ENCODE peak calls at places on chromosomes 4 and X, in five cellular contexts. L is cardiac muscle cell, D is HCT116, G is left ventricle myocardium inferior, V is PC-3. S is an unnamed sample.

GRCh38 chr4:128354205-128354821 is 66.7 kb upstream of the PGRMC2 start:
- DNase-seq in L (no peak), D (no peak), G (no peak), V (peak; percentile 54), S (peak; percentile 68)

GRCh38 chr4:18202510-18202909 is 181.0 kb upstream of the LCORL start:
- DNase-seq in L (no peak), D (no peak), G (no peak), V (no peak), S (no peak)

GRCh38 chrX:53223068-53223693 is 1.8 kb downstream of the KDM5C start:
- DNase-seq in L (peak; percentile 3), D (no peak), G (no peak), V (peak; percentile 22), S (no peak)

GRCh38 chr4:40452490-40452813 is 117.3 kb downstream of the CHRNA9 start:
- DNase-seq in L (no peak), D (no peak), G (no peak), V (no peak), S (no peak)

GRCh38 chr4:123821861-123822260 is 425.3 kb downstream of the SPRY1 start:
- DNase-seq in L (no peak), D (no peak), G (no peak), V (peak; percentile 2), S (no peak)

GRCh38 chrX:10121787-10122186 is 35.0 kb upstream of the CLCN4 start:
- DNase-seq in L (no peak), D (no peak), G (no peak), V (no peak), S (no peak)

GRCh38 chr4:91089194-91089593 is 962.0 kb downstream of the CCSER1 start:
- DNase-seq in L (no peak), D (no peak), G (no peak), V (no peak), S (no peak)

GRCh38 chrX:1493317-1493856 is 40.7 kb upstream of the ASMTL start:
- DNase-seq in L (no peak), D (no peak), G (no peak), V (no peak), S (no peak)

GRCh38 chr4:137530176-137530575 is 2.1 kb downstream of the PCDH18 start:
- DNase-seq in L (no peak), D (no peak), G (no peak), V (no peak), S (no peak)

GRCh38 chr4:178856139-178856800 is 1414.0 kb upstream of the AGA start:
- DNase-seq in L (no peak), D (no peak), G (no peak), V (no peak), S (no peak)

GRCh38 chrX:116272328-116272727 is 101.8 kb downstream of the AGTR2 start:
- DNase-seq in L (no peak), D (peak; percentile 70), G (no peak), V (peak; percentile 90), S (no peak)

GRCh38 chr4:53861856-53862610 is 202.4 kb downstream of the CHIC2 start:
- DNase-seq in L (no peak), D (no peak), G (no peak), V (peak; percentile 73), S (no peak)

GRCh38 chr4:173333658-173334084 is 487 bp downstream of the HMGB2 start:
- DNase-seq in L (peak; percentile 70), D (no peak), G (peak; percentile 68), V (peak; percentile 13), S (peak; percentile 55)

GRCh38 chr4:3111461-3111860 is 37.0 kb downstream of the HTT start:
- DNase-seq in L (no peak), D (no peak), G (no peak), V (peak; percentile 71), S (no peak)

GRCh38 chr4:136025540-136025939 is 1506.8 kb downstream of the PCDH18 start:
- DNase-seq in L (no peak), D (no peak), G (no peak), V (no peak), S (no peak)

GRCh38 chr4:123672987-123673386 is 276.4 kb downstream of the SPRY1 start:
- DNase-seq in L (no peak), D (no peak), G (no peak), V (peak; percentile 69), S (no peak)

GRCh38 chr4:5024673-5025072 is 5.4 kb upstream of the CYTL1 start:
- DNase-seq in L (no peak), D (no peak), G (no peak), V (no peak), S (no peak)

GRCh38 chrX:151977009-151977408 is 2.5 kb upstream of the GABRE start:
- DNase-seq in L (peak; percentile 34), D (no peak), G (no peak), V (no peak), S (no peak)

GRCh38 chr4:165312506-165312905 is 15.0 kb upstream of the MSMO1 start:
- DNase-seq in L (no peak), D (no peak), G (no peak), V (peak; percentile 68), S (no peak)

GRCh38 chrX:113522814-113523213 is 682.2 kb upstream of the AMOT start:
- DNase-seq in L (no peak), D (no peak), G (no peak), V (no peak), S (no peak)

GRCh38 chr4:125547842-125548241 is 233.1 kb downstream of the FAT4 start:
- DNase-seq in L (no peak), D (no peak), G (no peak), V (no peak), S (no peak)

GRCh38 chrX:3268804-3269203 is 77.6 kb downstream of the MXRA5 start:
- DNase-seq in L (no peak), D (no peak), G (no peak), V (peak; percentile 54), S (no peak)

GRCh38 chrX:7052541-7052940 is 95.0 kb upstream of the STS start:
- DNase-seq in L (no peak), D (no peak), G (no peak), V (no peak), S (no peak)

GRCh38 chrX:40010550-40011364 is 87.0 kb downstream of the BCOR start:
- DNase-seq in L (no peak), D (no peak), G (no peak), V (no peak), S (no peak)

GRCh38 chrX:149286940-149287349 is 218.2 kb downstream of the IDS start:
- DNase-seq in L (peak; percentile 43), D (peak; percentile 12), G (no peak), V (peak; percentile 52), S (peak; percentile 44)

GRCh38 chrX:18426004-18426320 is 554 bp downstream of the CDKL5 start:
- DNase-seq in L (peak; percentile 30), D (no peak), G (no peak), V (no peak), S (no peak)

GRCh38 chr4:74613266-74613665 is 168.3 kb downstream of the AREG start:
- DNase-seq in L (no peak), D (no peak), G (no peak), V (no peak), S (no peak)

GRCh38 chrX:154540897-154541535 is 5.6 kb downstream of the G6PD start:
- DNase-seq in L (no peak), D (no peak), G (no peak), V (peak; percentile 96), S (peak; percentile 72)

GRCh38 chrX:154542723-154543424 is 3.8 kb downstream of the G6PD start:
- DNase-seq in L (no peak), D (no peak), G (no peak), V (no peak), S (no peak)

GRCh38 chrX:154541896-154542722 is 4.5 kb downstream of the G6PD start:
- DNase-seq in L (no peak), D (peak; percentile 34), G (peak; percentile 73), V (peak; percentile 96), S (peak; percentile 73)

GRCh38 chrX:154539077-154539476 is 7.6 kb downstream of the G6PD start:
- DNase-seq in L (no peak), D (no peak), G (no peak), V (no peak), S (no peak)

DNA sequence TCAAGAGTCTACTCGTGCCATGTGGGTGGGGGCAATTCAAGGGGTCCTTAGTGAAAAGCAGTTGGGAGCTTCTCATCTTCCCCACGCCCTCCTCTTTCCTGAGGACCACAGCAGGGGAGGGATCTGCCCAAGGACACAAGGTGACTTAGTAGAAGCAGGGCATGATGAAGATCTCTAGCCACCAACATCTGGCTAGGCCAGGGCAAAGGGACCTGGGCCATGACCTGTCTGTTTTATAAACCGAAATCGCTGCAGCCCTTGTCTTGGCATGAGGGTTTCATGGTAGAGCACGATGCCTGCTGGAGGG is 5.1 kb downstream of the G6PD start:
- DNase-seq in L (no peak), D (no peak), G (no peak), V (no peak), S (no peak)
- H3K27ac ChIP-seq in L (no peak overlapping the region), D (peak overlapping the region; percentile 79), G (peak overlapping the region; percentile 67), V (peak overlapping the region; percentile 96), S (peak overlapping the region; percentile 85)

GRCh38 chr4:104878936-104879335 is 267.7 kb upstream of the TET2 start:
- DNase-seq in L (no peak), D (no peak), G (no peak), V (no peak), S (no peak)

GRCh38 chr4:104879854-104880253 is 266.8 kb upstream of the TET2 start:
- DNase-seq in L (no peak), D (no peak), G (no peak), V (no peak), S (no peak)

GRCh38 chr4:104879367-104879766 is 267.3 kb upstream of the TET2 start:
- DNase-seq in L (no peak), D (no peak), G (no peak), V (peak; percentile 59), S (no peak)
- H3K4me3 ChIP-seq in L (no peak overlapping the region), D (no peak overlapping the region), G (no peak overlapping the region), V (no peak overlapping the region), S (no peak overlapping the region)

GRCh38 chr4:117447925-117448324 is 362.5 kb upstream of the TRAM1L1 start:
- DNase-seq in L (no peak), D (no peak), G (no peak), V (no peak), S (no peak)
- TF ChIP-seq CTCF in L (no peak), D (peak; percentile 28), G (no peak), V (peak; percentile 48), S (no peak)

GRCh38 chr4:1291996-1292702 is 2.5 kb downstream of the MAEA start:
- DNase-seq in L (no peak), D (no peak), G (no peak), V (no peak), S (peak; percentile 13)

GRCh38 chr4:1294424-1294823 is 4.7 kb downstream of the MAEA start:
- DNase-seq in L (no peak), D (no peak), G (no peak), V (no peak), S (no peak)

GRCh38 chr4:1293981-1294380 is 4.3 kb downstream of the MAEA start:
- DNase-seq in L (no peak), D (no peak), G (no peak), V (no peak), S (peak; percentile 71)

GRCh38 chr4:1294891-1295290 is 5.2 kb downstream of the MAEA start:
- DNase-seq in L (no peak), D (no peak), G (no peak), V (no peak), S (no peak)

DNA sequence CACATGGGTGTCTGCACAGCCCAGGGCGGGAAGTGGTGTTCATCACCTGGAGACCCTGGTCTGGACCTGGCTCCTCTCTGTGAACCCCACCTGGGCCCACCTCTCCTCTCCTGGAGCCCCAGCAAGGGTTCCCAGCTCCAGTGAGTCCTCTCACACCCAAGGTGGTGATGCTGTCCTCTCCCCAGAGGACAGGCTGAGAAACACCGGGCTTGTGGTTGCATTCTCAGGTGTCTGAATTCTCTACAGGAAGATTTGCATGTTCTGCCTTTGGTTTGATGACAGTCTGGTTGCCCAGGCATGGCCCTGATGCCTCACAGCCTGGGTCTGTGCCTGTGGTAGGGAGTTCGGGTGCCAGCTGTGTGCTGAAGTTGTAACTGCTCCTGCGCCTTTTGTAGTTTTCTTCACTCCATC is 3.8 kb downstream of the MAEA start:
- DNase-seq in L (no peak), D (no peak), G (no peak), V (no peak), S (no peak)
- H3K27ac ChIP-seq in L (no peak overlapping the region), D (no peak overlapping the region), G (peak overlapping the region; percentile 57), V (no peak overlapping the region), S (peak overlapping the region; percentile 16)